ENCODE peak calls at places on chromosomes 3 and 15, in seven cellular contexts. K is HepG2, R is A549, X is tibial nerve, Y is transverse colon, G is SK-N-SH, B is sigmoid colon. U is an unnamed sample.

GRCh38 chr3:106058485-106058884 is 189.7 kb upstream of the CBLB start:
- DNase-seq in R (no peak), Y (no peak), G (no peak), X (no peak), B (no peak), K (no peak), U (no peak)

GRCh38 chr3:50242778-50243551 is 7.0 kb downstream of the GNAI2 start:
- DNase-seq in Y (peak; percentile 65), X (peak; percentile 31), K (no peak), R (no peak), G (no peak), B (peak; percentile 84), U (no peak)

GRCh38 chr15:93955197-93955596 is 276.2 kb upstream of the MCTP2 start:
- DNase-seq in K (peak; percentile 45), G (no peak), B (no peak), Y (no peak), X (no peak), R (no peak), U (no peak)

GRCh38 chr3:122356402-122356801 is 26.6 kb downstream of the MIX23 start:
- DNase-seq in R (peak; percentile 66), B (no peak), X (no peak), G (peak; percentile 39), Y (peak; percentile 78), K (peak; percentile 57), U (no peak)

GRCh38 chr3:161272524-161272923 is 51.4 kb downstream of the NMD3 start:
- DNase-seq in B (no peak), Y (no peak), G (no peak), R (no peak), X (no peak), K (peak; percentile 20), U (no peak)

GRCh38 chr15:78979456-78980320 is 34.8 kb upstream of the CTSH start:
- DNase-seq in R (peak; percentile 92), X (peak; percentile 69), Y (peak; percentile 67), B (peak; percentile 82), G (peak; percentile 83), K (peak; percentile 85), U (no peak)

GRCh38 chr15:63121382-63122001 is at the start of gene LACTB:
- DNase-seq in G (peak; percentile 92), K (peak; percentile 75), Y (peak; percentile 89), R (peak; percentile 94), X (peak; percentile 81), B (peak; percentile 93), U (peak; percentile 90)

GRCh38 chr3:197541756-197542539 is 13.8 kb downstream of the BDH1 start:
- DNase-seq in Y (no peak), R (no peak), G (peak; percentile 92), B (peak; percentile 83), K (no peak), X (peak; percentile 58), U (peak; percentile 77)

GRCh38 chr15:52277575-52277974 is 18.0 kb downstream of the MYO5C start:
- DNase-seq in R (no peak), B (no peak), G (no peak), K (no peak), Y (no peak), X (no peak), U (no peak)

GRCh38 chr3:188270423-188270972 is 116.5 kb downstream of the LPP start:
- DNase-seq in K (peak; percentile 89), X (peak; percentile 34), Y (no peak), G (no peak), R (peak; percentile 80), B (no peak), U (no peak)

GRCh38 chr15:59636184-59636583 is 21.1 kb downstream of the GTF2A2 start:
- DNase-seq in B (no peak), Y (no peak), G (no peak), R (no peak), X (no peak), K (no peak), U (no peak)

GRCh38 chr3:153210116-153210515 is 48.1 kb downstream of the RAP2B start:
- DNase-seq in Y (no peak), B (no peak), K (no peak), R (no peak), G (no peak), X (no peak), U (no peak)

GRCh38 chr3:134300520-134300919 is 49.9 kb upstream of the RYK start:
- DNase-seq in B (no peak), X (no peak), R (peak; percentile 36), Y (no peak), K (no peak), G (peak; percentile 48), U (no peak)

GRCh38 chr3:62318365-62318751 is 55.0 kb downstream of the FEZF2 start:
- DNase-seq in X (no peak), R (no peak), B (no peak), Y (no peak), K (no peak), G (peak; percentile 24), U (no peak)

GRCh38 chr3:191894406-191894805 is 433.4 kb downstream of the PYDC2 start:
- DNase-seq in Y (no peak), G (no peak), K (no peak), R (no peak), X (no peak), B (no peak), U (no peak)

GRCh38 chr3:186951640-186952552 is 21.6 kb downstream of the ST6GAL1 start:
- DNase-seq in R (no peak), G (no peak), X (no peak), K (no peak), B (no peak), Y (no peak), U (no peak)
- TF ChIP-seq EP300 in R (no peak), G (no peak), X (no peak), K (no peak), B (no peak), Y (no peak), U (no peak)

GRCh38 chr3:109028753-109029152 is 75.1 kb upstream of the GUCA1C start:
- DNase-seq in R (no peak), Y (no peak), K (no peak), G (no peak), B (no peak), X (no peak), U (no peak)

GRCh38 chr3:109035082-109035481 is 81.4 kb upstream of the GUCA1C start:
- DNase-seq in R (no peak), Y (no peak), X (no peak), K (no peak), B (no peak), G (no peak), U (no peak)

GRCh38 chr3:109033000-109033660 is 79.5 kb upstream of the GUCA1C start:
- DNase-seq in R (no peak), K (no peak), B (no peak), Y (no peak), X (no peak), G (no peak), U (no peak)
- TF ChIP-seq EP300 in R (no peak), K (no peak), B (no peak), Y (no peak), X (no peak), G (no peak), U (no peak)

DNA sequence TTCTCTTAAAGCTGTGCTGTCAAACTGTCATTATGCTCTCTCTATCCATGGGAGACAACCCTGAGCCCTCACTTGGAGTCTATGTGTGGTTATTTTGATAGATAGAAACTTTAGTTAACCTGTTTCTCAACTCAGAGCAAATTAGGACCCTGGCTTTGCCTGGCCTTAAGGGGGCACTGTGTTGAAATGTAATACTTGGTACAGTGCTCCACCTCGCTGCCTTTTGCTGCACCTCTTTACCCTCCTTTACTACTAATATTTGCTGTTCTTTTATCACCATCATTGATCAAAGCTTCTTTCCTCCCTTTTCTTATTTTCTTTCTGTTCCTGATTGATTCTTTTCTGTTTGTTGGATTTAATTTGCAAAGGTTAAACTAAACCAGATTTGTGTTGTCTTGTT is 34.3 kb downstream of the STT3B start:
- DNase-seq in Y (no peak), K (peak; percentile 27), X (no peak), G (peak; percentile 15), B (no peak), R (peak; percentile 14), U (no peak)
- TF ChIP-seq EP300 in Y (no peak), K (no peak), X (no peak), G (no peak), B (no peak), R (no peak), U (no peak)

DNA sequence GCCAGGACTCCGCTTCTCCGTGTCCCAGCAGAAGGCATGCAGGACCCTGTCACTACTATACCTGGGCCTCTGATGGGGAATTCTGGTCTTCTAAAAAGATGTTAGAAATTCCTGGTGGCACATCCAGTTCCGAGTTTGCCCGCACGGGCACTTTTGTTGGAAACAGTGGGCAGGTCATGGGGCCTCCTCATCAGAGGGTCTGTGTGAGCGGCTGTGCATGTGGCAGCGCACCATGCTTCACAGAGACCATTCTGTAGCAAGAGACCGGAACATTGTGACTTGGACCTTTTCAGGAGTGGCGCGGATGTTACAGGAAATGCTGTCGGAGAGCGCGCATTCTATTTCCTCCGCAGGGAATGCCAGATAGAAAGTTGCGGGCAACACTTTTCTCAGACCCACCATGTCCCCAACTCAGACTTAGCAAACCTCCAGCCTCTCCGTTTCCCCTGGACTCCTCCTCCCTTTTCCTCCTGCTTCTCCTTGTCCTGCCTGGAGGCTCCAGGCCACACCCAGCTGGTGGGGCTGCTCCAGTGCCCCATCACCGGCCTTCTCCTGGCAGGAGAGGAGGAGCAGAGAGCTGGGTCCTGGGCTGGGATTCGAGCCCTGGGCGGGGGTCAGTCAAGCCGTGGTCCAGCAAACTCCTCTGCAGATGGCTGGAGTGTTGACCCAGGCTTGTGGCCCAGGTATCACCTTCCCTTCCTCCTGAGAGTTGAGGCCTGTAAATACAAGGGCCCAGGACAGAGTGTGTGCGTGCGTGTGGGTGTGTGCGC is 46.6 kb downstream of the KLF13 start:
- DNase-seq in G (peak; percentile 39), K (no peak), R (no peak), B (peak; percentile 59), X (no peak), Y (no peak), U (no peak)
- TF ChIP-seq EP300 in G (no peak), K (no peak), R (no peak), B (no peak), X (no peak), Y (no peak), U (no peak)

DNA sequence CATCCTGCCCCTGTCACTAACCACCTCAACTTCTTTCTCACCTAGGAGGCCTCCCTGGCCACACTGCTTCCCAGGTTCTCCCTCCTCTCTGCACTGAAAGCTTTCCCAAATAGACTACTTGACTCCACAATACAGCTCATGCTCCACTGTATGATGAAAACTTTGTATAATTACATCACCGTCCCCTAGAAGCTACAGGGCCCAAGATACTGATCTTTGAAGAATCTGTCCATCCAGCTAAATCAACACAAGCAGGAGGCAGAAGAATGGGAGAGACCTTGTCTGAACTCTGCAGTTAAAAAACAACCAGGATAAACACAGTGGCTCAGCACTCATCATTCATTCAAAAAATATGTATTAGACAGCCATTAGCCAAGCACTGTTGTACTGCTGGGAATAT is 26.4 kb upstream of the RPS17 start:
- DNase-seq in X (no peak), Y (no peak), G (no peak), K (peak; percentile 7), R (peak; percentile 54), B (no peak), U (no peak)
- TF ChIP-seq EP300 in X (no peak), Y (no peak), G (no peak), K (no peak), R (no peak), B (no peak), U (no peak)